ENCODE peak calls at places on chromosomes 3 and 15, in eight cellular contexts. X, O, B, D, J, T, S and E are unnamed samples.

GRCh38 chr3:150384517-150385212 is 23.4 kb upstream of the TSC22D2 start:
- DNase-seq in O (no peak), X (peak; percentile 51), D (peak; percentile 58), B (peak; percentile 82), T (peak; percentile 80), J (no peak), S (peak; percentile 32), E (peak; percentile 51)

GRCh38 chr3:78101363-78101762 is 1061.5 kb downstream of the ROBO2 start:
- DNase-seq in B (no peak), O (no peak), X (no peak), S (no peak), T (no peak), D (no peak), J (no peak), E (no peak)

GRCh38 chr15:87129916-87130315 is 1050.2 kb downstream of the AGBL1 start:
- DNase-seq in B (no peak), D (no peak), O (no peak), X (no peak), J (no peak), S (no peak), T (no peak), E (no peak)

GRCh38 chr15:59595434-59595915 is 16.1 kb upstream of the GCNT3 start:
- DNase-seq in T (no peak), B (no peak), S (no peak), D (no peak), J (no peak), O (no peak), X (no peak), E (no peak)

GRCh38 chr3:188939799-188940198 is 232.0 kb upstream of the TPRG1 start:
- DNase-seq in D (no peak), O (no peak), J (no peak), S (no peak), T (no peak), B (no peak), X (no peak), E (no peak)

GRCh38 chr15:68994149-68994548 is 20.3 kb upstream of the NOX5 start:
- DNase-seq in X (no peak), S (no peak), B (no peak), D (no peak), O (no peak), J (peak; percentile 81), T (no peak), E (no peak)

GRCh38 chr15:65819563-65819960 is 27.5 kb upstream of the DENND4A start:
- DNase-seq in T (no peak), J (no peak), X (no peak), D (no peak), S (no peak), B (no peak), O (no peak), E (no peak)

GRCh38 chr3:13715167-13715954 is 164.5 kb downstream of the WNT7A start:
- DNase-seq in X (peak; percentile 13), S (no peak), T (peak; percentile 37), O (no peak), B (no peak), D (no peak), J (no peak), E (peak; percentile 4)

GRCh38 chr15:70182858-70183695 is 85.4 kb upstream of the TLE3 start:
- DNase-seq in J (peak; percentile 46), T (no peak), B (no peak), X (no peak), O (no peak), D (no peak), S (no peak), E (peak; percentile 38)

GRCh38 chr3:155196131-155197075 is 97.1 kb downstream of the STRIT1 start:
- DNase-seq in D (no peak), X (no peak), S (no peak), T (no peak), B (no peak), O (no peak), J (no peak), E (no peak)

GRCh38 chr3:101849714-101850326 is 506 bp downstream of the NFKBIZ start:
- DNase-seq in S (peak; percentile 49), X (peak; percentile 71), D (peak; percentile 57), T (peak; percentile 76), O (no peak), J (no peak), B (peak; percentile 78), E (peak; percentile 55)